ENCODE peak calls at places on chromosomes 16 and 17, in four cellular contexts. D is GM12878, H is H1, V is K562. B is an unnamed sample.
A peak's percentile ranks its signal among the peaks of the same experiment; 100 is the strongest.

GRCh38 chr16:11528053-11528452 is 58.7 kb downstream of the LITAF start:
- DNase-seq in D (no peak), H (no peak), V (no peak), B (no peak)

GRCh38 chr17:45841883-45842525 is 2.7 kb upstream of the SPPL2C start:
- DNase-seq in H (no peak), V (no peak), D (no peak), B (no peak)

GRCh38 chr16:14629612-14629918 is 495 bp downstream of the PARN start:
- DNase-seq in D (no peak), V (no peak), H (no peak), B (no peak)

GRCh38 chr16:83098536-83098935 is 471.8 kb downstream of the CDH13 start:
- DNase-seq in H (no peak), V (no peak), D (no peak), B (no peak)

GRCh38 chr16:48101069-48101674 is 54.6 kb downstream of the ABCC12 start:
- DNase-seq in H (no peak), D (peak; percentile 74), V (no peak), B (no peak)

GRCh38 chr16:12455287-12455798 is 348.3 kb downstream of the CPPED1 start:
- DNase-seq in H (peak; percentile 31), D (no peak), V (peak; percentile 65), B (peak; percentile 53)

GRCh38 chr16:77603656-77604055 is 118.7 kb upstream of the NUDT7 start:
- DNase-seq in H (no peak), D (no peak), V (no peak), B (no peak)

GRCh38 chr16:68231384-68232136 is 4.4 kb downstream of the ESRP2 start:
- DNase-seq in H (no peak), V (no peak), D (no peak), B (no peak)

GRCh38 chr16:89104930-89105571 is 11.4 kb downstream of the ACSF3 start:
- DNase-seq in D (no peak), V (no peak), H (no peak), B (no peak)

GRCh38 chr17:49549691-49550678 is 25.7 kb upstream of the NXPH3 start:
- DNase-seq in H (no peak), V (no peak), D (no peak), B (no peak)

GRCh38 chr17:59783221-59784016 is 76.0 kb downstream of the VMP1 start:
- DNase-seq in D (no peak), H (no peak), V (peak; percentile 61), B (no peak)

GRCh38 chr17:57892820-57893595 is 43.2 kb upstream of the MRPS23 start:
- DNase-seq in V (peak; percentile 11), D (no peak), H (no peak), B (peak; percentile 97)

GRCh38 chr17:61815863-61816523 is 47.3 kb downstream of the BRIP1 start:
- DNase-seq in H (no peak), D (no peak), V (no peak), B (no peak)

GRCh38 chr17:29642171-29642611 is 19.5 kb upstream of the CORO6 start:
- DNase-seq in V (no peak), D (no peak), H (no peak), B (no peak)

GRCh38 chr16:20704281-20704680 is 6.8 kb upstream of the ACSM1 start:
- DNase-seq in V (no peak), D (no peak), H (no peak), B (peak; percentile 43)

GRCh38 chr16:24853830-24854229 is 8.1 kb downstream of the SLC5A11 start:
- DNase-seq in V (no peak), D (no peak), H (no peak), B (no peak)

GRCh38 chr16:4115209-4115940 is 867 bp downstream of the ADCY9 start:
- DNase-seq in V (peak; percentile 38), H (no peak), D (no peak), B (no peak)

GRCh38 chr17:48908047-48908843 is at the start of gene UBE2Z:
- DNase-seq in V (peak; percentile 98), D (peak; percentile 89), H (peak; percentile 94), B (peak; percentile 95)

GRCh38 chr17:74227681-74228080 is 14.3 kb downstream of the TTYH2 start:
- DNase-seq in D (no peak), H (no peak), V (peak; percentile 35), B (no peak)

GRCh38 chr16:72554935-72555334 is 383.0 kb upstream of the PMFBP1 start:
- DNase-seq in V (peak; percentile 25), H (no peak), D (no peak), B (no peak)

GRCh38 chr16:53090591-53091507 is 36.1 kb downstream of the CHD9 start:
- DNase-seq in D (peak; percentile 59), H (no peak), V (no peak), B (peak; percentile 46)

GRCh38 chr17:6166492-6167179 is 96.5 kb downstream of the WSCD1 start:
- DNase-seq in V (no peak), H (no peak), D (no peak), B (no peak)

GRCh38 chr17:64580384-64581307 is 73.9 kb downstream of the CEP95 start:
- DNase-seq in D (no peak), V (no peak), H (no peak), B (no peak)

GRCh38 chr17:62778990-62779681 is 29.0 kb downstream of the MARCHF10 start:
- DNase-seq in H (no peak), V (peak; percentile 20), D (no peak), B (peak; percentile 48)

GRCh38 chr16:29756654-29757053 is 10.9 kb upstream of the C16orf54 start:
- DNase-seq in D (no peak), V (no peak), H (no peak), B (no peak)
- TF ChIP-seq HDAC6 in D (no peak), V (no peak), H (no peak), B (no peak)

GRCh38 chr17:47278561-47278960 is 24.9 kb downstream of the ITGB3 start:
- DNase-seq in H (no peak), D (no peak), V (no peak), B (no peak)
- TF ChIP-seq POLR2AphosphoS5 in H (no peak), D (peak; percentile 32), V (no peak), B (no peak)

GRCh38 chr17:19812407-19812806 is 55.3 kb downstream of the ULK2 start:
- DNase-seq in V (peak; percentile 2), H (no peak), D (no peak), B (no peak)
- TF ChIP-seq HDAC6 in V (no peak), H (no peak), D (no peak), B (no peak)

DNA sequence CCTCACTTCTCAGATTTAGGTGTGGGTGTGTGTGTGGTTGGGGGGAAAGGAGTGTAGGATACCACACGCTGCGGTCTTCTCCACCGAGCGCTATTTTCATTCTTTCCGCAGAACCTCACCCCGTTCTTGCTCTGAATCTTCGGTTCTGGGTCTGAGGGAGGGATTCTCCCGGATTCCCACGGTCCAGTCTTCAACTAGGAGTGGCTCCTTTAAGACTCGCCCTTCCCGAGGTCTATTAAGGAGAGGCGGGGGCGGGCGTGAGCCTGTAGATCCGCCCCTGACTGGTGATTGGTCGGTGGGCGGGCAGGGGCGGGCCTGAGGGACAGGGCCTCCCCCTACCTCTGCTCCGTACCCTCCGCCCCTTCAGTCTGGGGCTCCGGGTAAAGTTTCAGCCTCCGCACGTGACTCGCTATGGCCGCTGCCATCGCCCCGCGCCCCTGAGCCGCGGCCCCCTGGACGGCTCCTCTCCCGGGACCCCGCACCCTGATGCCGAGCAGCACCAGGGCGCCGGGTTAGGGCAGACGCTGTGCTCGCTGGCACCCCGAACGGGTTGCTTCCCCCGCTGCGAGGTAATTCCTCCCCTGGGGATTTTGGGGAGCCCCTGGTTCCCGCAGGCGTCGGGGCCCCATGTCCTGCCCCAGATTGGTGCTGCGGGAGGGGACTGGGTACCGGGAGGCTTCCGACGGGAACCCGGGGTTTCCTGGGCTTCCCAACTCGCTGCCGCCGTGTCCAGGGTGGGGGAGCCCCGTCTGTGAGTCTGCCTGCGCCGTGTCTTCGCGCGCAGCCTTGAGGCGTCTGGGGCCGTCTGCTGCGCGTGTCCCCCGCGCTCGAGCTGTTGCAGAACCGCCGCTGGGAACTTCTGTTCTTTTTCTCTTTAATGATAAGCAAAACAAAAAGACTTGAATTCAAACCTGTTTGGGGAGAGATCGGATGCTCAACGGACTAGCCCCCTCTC is 9.2 kb downstream of the RARA start:
- DNase-seq in V (peak; percentile 97), D (peak; percentile 79), H (peak; percentile 81), B (peak; percentile 91)
- TF ChIP-seq POLR2AphosphoS5 in V (peak; percentile 54), D (peak; percentile 43), H (peak; percentile 25), B (peak; percentile 70)

DNA sequence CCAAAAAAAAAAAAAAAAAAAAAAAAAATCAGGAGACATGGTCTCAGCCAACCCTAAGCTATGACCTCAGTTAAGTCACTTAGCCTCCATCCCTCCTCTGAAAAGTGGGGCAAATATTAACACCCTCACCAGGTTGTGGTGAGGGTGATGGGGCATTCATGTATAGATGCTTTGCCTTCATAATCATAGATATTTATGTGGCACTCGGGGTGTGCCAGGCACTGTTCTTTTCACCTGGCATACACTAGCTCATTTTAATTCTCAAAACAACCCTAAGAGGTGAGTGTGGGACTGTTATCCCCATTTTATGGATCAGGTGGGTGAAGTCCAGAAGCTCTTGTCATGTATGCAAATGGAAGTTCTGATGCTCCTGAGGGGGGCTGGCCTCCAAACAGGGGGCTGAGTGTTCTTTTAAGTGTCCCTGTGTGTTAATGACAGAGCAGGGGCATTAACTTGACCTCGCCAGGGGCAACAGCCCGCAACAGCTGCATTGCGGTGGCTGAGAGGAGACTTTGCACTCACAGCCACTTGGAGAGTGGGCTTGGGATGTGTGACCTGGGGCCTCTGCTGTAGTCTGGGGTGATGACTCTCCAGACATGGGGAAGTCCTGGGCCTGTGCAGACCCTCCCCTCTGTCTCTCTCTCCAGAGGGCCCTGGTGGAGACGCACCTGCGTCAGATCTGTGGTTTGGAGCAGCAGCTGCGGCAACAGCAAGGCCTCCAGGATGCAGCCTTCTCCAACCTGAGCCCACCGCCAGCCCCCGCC is 4.2 kb downstream of the TBKBP1 start:
- DNase-seq in D (no peak), V (no peak), H (no peak), B (no peak)
- TF ChIP-seq HDAC6 in D (no peak), V (no peak), H (no peak), B (no peak)

GRCh38 chr17:38911081-38911730 is 14.2 kb upstream of the LASP1NB start:
- DNase-seq in D (no peak), H (no peak), V (no peak), B (no peak)

GRCh38 chr17:38910325-38910724 is 15.1 kb upstream of the LASP1NB start:
- DNase-seq in D (no peak), V (no peak), H (no peak), B (no peak)

GRCh38 chr17:38915639-38915995 is 9.8 kb upstream of the LASP1NB start:
- DNase-seq in V (no peak), D (no peak), H (no peak), B (no peak)

GRCh38 chr17:38914741-38915638 is 10.4 kb upstream of the LASP1NB start:
- DNase-seq in D (no peak), V (no peak), H (no peak), B (peak; percentile 93)

GRCh38 chr17:38912221-38912813 is 13.1 kb upstream of the LASP1NB start:
- DNase-seq in V (no peak), H (no peak), D (no peak), B (no peak)
- TF ChIP-seq POLR2AphosphoS5 in V (no peak), H (no peak), D (no peak), B (no peak)

DNA sequence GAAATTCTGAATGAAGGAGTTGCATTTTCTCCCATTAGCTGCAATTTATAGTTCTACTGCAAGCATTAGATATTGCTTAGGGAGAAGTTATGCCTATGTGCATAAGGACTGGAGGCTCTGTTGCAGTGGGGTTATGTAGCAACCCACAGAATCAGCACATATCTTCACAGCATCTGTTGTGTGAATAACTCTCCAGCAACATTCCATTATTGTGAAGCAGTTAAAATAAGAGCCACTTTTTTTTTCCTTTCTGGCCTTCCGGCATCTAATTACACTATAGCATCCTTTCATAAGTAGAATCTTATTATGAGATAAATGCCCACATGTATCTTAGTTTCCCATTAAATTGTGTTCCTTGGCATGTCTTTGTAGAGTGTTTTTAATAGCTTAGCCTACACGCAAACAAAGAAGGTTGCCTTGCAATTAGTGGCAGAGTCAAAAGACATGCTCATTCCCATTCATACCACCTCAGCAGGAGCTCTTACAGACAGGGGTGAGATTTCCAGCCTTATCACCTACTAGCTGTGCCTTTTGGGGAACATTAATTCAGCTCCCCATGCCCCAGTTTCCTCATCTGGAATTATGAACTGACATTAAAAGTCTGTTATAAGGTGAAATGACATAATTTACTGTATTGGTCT is 596.0 kb upstream of the GOT2 start:
- DNase-seq in H (no peak), D (no peak), V (no peak), B (no peak)
- TF ChIP-seq HDAC6 in H (no peak), D (no peak), V (no peak), B (no peak)

B was measured in HepG2.